ENCODE peak calls at places on chromosomes 16 and 17, in four cellular contexts. One of them, this sample, is unnamed.

GRCh38 chr16:69039333-69039941 is 66.0 kb upstream of the HAS3 start:
- DNase-seq in HFF-Myc: no peak
- DNase-seq in prostate gland: no peak
- DNase-seq in esophagus squamous epithelium: no peak
- DNase-seq in this sample: peak; percentile 81

GRCh38 chr17:63785556-63785955 is 11.6 kb downstream of the DDX42 start:
- DNase-seq in HFF-Myc: no peak
- DNase-seq in prostate gland: no peak
- DNase-seq in esophagus squamous epithelium: no peak
- DNase-seq in this sample: peak; percentile 39

GRCh38 chr17:28743243-28744103 is at the start of gene TRAF4:
- DNase-seq in HFF-Myc: peak; percentile 81
- DNase-seq in esophagus squamous epithelium: no peak
- DNase-seq in prostate gland: peak; percentile 73
- DNase-seq in this sample: peak; percentile 63

GRCh38 chr16:58187092-58187491 is 10.8 kb downstream of the CSNK2A2 start:
- DNase-seq in esophagus squamous epithelium: no peak
- DNase-seq in HFF-Myc: no peak
- DNase-seq in prostate gland: no peak
- DNase-seq in this sample: peak; percentile 47

GRCh38 chr16:1825864-1826690 is 548 bp downstream of the HAGH start:
- DNase-seq in prostate gland: no peak
- DNase-seq in HFF-Myc: no peak
- DNase-seq in esophagus squamous epithelium: no peak
- DNase-seq in this sample: peak; percentile 50

GRCh38 chr16:1553976-1554825 is 20.7 kb downstream of the TMEM204 start:
- DNase-seq in esophagus squamous epithelium: no peak
- DNase-seq in HFF-Myc: no peak
- DNase-seq in prostate gland: no peak
- DNase-seq in this sample: no peak

GRCh38 chr17:36749493-36749892 is 148.1 kb downstream of the MRM1 start:
- DNase-seq in esophagus squamous epithelium: no peak
- DNase-seq in prostate gland: no peak
- DNase-seq in HFF-Myc: no peak
- DNase-seq in this sample: no peak

GRCh38 chr17:71237903-71238538 is 882.8 kb upstream of the SOX9 start:
- DNase-seq in prostate gland: no peak
- DNase-seq in esophagus squamous epithelium: no peak
- DNase-seq in HFF-Myc: peak; percentile 25
- DNase-seq in this sample: no peak

GRCh38 chr17:75344664-75345063 is 55.4 kb upstream of the SLC25A19 start:
- DNase-seq in esophagus squamous epithelium: no peak
- DNase-seq in HFF-Myc: no peak
- DNase-seq in prostate gland: no peak
- DNase-seq in this sample: no peak

GRCh38 chr17:44081681-44082080 is 11.1 kb downstream of the G6PC3 start:
- DNase-seq in HFF-Myc: no peak
- DNase-seq in prostate gland: no peak
- DNase-seq in esophagus squamous epithelium: no peak
- DNase-seq in this sample: no peak

DNA sequence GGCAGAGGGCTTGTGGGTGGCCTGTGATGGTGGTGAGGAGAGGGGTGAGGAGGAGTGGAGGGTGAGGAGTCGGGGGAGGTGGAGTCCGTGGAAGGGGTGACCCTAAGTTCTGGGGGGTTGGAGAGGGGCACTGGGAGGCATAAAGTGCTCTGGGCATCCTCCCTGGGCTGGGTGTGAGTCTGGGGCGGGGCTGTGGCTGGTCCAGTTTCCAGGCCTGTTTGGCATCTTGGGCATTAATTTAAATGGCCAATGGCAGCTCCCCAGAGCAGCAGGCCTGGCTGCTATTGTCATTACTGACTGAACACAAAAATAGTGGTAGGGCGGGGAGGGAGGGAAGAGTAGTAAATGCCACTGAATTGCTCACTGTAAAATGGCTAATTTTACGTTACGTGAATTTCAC is 7.7 kb upstream of the ARHGAP23 start:
- DNase-seq in esophagus squamous epithelium: no peak
- DNase-seq in prostate gland: no peak
- DNase-seq in HFF-Myc: no peak
- DNase-seq in this sample: no peak
- H3K4me3 ChIP-seq in esophagus squamous epithelium: no peak overlapping the region
- H3K4me3 ChIP-seq in prostate gland: no peak overlapping the region
- H3K4me3 ChIP-seq in HFF-Myc: no peak overlapping the region
- H3K4me3 ChIP-seq in this sample: no peak overlapping the region

DNA sequence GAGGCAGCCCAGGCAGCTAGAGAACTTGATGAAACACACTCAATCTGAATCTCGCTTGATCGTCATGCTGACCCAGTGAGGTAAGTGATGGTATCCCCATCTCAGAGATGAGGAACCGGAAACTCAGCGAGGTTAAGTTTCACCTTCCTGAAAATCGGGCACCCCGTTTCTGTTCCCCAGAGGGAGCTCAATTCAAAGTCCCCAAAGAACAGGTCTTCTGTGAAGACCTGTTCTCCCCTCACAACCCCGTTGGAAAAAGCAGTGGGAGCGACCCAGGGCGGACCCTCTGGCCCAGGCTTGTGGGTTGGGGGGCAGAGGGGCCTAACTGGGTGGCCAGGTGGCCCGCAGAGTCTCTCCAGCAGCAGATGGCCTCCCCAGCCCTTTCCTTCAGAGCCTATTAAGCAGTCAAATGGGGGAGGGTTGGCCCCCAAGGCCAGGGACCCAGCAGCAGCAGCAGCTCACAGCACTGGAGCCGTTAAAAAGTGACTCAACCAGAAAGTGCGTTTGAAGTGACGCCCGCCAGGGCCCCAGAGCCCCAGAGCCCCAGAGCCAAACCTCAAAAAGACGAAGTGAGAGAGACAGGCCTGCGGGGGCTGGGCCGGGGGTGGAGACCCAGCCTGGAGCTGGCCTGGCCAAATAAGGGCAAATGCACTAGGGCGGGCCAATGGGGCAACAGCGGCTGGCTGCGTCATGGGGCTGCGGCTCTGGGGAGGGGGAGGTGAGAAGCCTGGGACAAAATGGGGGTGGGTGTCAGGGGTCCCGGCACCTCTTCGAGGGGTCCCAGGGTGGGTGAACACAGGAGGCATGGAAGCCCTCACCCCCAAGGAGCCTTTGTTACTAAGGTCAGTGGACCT is 9.2 kb upstream of the TSPOAP1 start:
- DNase-seq in HFF-Myc: peak; percentile 72
- DNase-seq in esophagus squamous epithelium: peak; percentile 81
- DNase-seq in prostate gland: peak; percentile 20
- DNase-seq in this sample: no peak
- H3K4me3 ChIP-seq in HFF-Myc: no peak overlapping the region
- H3K4me3 ChIP-seq in esophagus squamous epithelium: peak overlapping the region; percentile 24
- H3K4me3 ChIP-seq in prostate gland: no peak overlapping the region
- H3K4me3 ChIP-seq in this sample: no peak overlapping the region

DNA sequence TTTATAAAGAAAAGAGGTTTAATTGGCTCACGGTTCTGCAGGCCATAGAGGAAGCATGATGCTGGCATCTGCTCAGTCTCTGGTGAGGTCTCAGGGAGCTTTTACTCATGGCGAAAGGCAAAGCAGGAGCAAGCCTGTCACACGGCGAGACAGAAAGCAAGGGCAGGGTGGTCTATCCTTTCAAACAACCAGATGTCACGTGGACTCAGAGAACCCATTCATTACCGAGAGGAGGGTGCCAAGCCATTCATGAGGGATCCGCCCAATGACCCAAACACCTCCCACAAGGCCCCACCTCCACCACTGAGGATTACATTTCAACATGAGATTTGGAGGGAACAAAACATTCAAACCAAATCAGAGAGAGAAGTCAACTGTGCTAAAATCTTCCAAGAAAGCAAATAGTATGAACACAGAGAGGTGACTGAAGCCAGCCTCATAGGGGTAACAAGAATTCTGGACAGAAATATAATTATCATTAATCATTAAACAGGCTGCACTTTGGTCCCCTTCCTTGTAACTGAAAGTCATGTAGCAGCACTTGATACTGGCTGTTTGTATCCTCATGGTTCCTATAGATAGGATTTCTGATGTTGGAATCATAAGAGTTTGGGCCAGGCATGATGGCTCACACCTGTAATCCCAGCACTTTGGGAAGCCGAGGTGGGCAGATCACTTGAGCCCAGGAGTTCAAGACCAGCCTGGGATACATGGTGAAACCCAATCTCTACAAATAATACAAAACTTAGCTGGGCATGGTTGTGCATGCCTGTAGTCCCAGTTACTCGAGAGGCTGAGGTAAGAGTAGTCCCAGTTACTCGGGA is 52.5 kb upstream of the B4GALNT2 start:
- DNase-seq in esophagus squamous epithelium: no peak
- DNase-seq in HFF-Myc: no peak
- DNase-seq in prostate gland: no peak
- DNase-seq in this sample: no peak
- H3K4me3 ChIP-seq in esophagus squamous epithelium: no peak overlapping the region
- H3K4me3 ChIP-seq in HFF-Myc: no peak overlapping the region
- H3K4me3 ChIP-seq in prostate gland: no peak overlapping the region
- H3K4me3 ChIP-seq in this sample: no peak overlapping the region

GRCh38 chr17:41860254-41860931 is 4.8 kb downstream of the KLHL11 start:
- DNase-seq in esophagus squamous epithelium: no peak
- DNase-seq in prostate gland: no peak
- DNase-seq in HFF-Myc: no peak
- DNase-seq in this sample: no peak

GRCh38 chr17:41865596-41865893 is 322 bp upstream of the KLHL11 start:
- DNase-seq in prostate gland: no peak
- DNase-seq in HFF-Myc: no peak
- DNase-seq in esophagus squamous epithelium: no peak
- DNase-seq in this sample: no peak

GRCh38 chr17:41864837-41865595 is at the start of gene KLHL11:
- DNase-seq in HFF-Myc: peak; percentile 67
- DNase-seq in prostate gland: peak; percentile 89
- DNase-seq in esophagus squamous epithelium: peak; percentile 38
- DNase-seq in this sample: peak; percentile 94

GRCh38 chr17:41864498-41864836 is 756 bp downstream of the KLHL11 start:
- DNase-seq in prostate gland: no peak
- DNase-seq in HFF-Myc: no peak
- DNase-seq in esophagus squamous epithelium: no peak
- DNase-seq in this sample: no peak

DNA sequence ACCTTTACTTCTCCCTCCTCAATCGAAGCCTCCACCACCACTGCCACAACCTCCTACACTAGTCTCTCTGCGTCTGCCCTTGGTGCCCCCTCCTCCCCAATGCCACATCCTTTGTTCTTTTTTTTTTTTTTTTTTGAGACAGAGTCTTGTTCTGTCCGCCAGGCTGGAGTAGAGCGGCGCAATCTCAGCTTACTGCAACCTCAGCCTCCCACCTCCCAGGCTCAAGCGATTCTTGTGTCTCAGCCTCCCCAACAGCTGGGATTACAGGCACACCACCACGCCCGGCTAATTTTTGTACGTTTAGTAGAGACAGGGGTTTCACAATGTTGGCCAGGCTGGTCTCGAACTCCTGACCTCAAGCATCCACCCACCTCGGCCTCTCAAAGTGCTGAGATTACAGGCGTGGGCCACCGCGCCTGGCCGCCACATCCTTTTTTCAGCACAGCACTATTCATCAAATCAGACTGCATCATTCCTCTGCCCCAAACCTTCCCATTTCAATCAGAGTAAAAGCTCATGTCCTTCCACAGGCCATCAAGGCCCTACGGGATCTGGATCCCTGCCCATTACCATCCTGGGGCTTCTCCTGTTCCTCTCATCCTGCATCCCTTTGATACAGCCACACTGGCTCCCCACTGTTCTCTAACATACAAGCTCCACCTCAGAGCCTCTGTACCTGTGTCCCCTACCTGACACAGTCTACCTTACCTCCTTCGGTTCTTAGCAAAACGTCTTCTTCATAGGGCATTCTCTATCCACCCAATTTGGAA is 2.0 kb downstream of the KLHL11 start:
- DNase-seq in esophagus squamous epithelium: no peak
- DNase-seq in HFF-Myc: no peak
- DNase-seq in prostate gland: no peak
- DNase-seq in this sample: no peak
- H3K4me3 ChIP-seq in esophagus squamous epithelium: no peak overlapping the region
- H3K4me3 ChIP-seq in HFF-Myc: peak overlapping the region; percentile 92
- H3K4me3 ChIP-seq in prostate gland: peak overlapping the region; percentile 83
- H3K4me3 ChIP-seq in this sample: no peak overlapping the region

This sample was measured in endothelial cell of umbilical vein.